ENCODE peak calls at places on chromosomes 13 and 19, in ten cellular contexts. M is NB4, E is HCT116, W is Peyer's patch, S is transverse colon, A is sigmoid colon, I is breast epithelium, F is endothelial cell of umbilical vein, K is adrenal gland, V is tibial nerve. X is an unnamed sample.

GRCh38 chr13:29454931-29455481 is 140.5 kb downstream of the SLC7A1 start:
- DNase-seq in M (peak; percentile 62), E (peak; percentile 24), W (no peak), S (no peak), A (no peak), I (no peak), F (peak; percentile 24), K (no peak), V (no peak), X (peak; percentile 25)

GRCh38 chr13:75685239-75685697 is 49.1 kb downstream of the LMO7 start:
- DNase-seq in M (no peak), E (no peak), W (no peak), S (no peak), A (no peak), I (no peak), F (peak; percentile 16), K (no peak), V (no peak), X (no peak)

GRCh38 chr19:11853358-11853757 is 4.8 kb downstream of the ZNF439 start:
- DNase-seq in M (no peak), E (no peak), W (no peak), S (no peak), A (no peak), I (no peak), F (no peak), K (no peak), V (no peak), X (peak; percentile 13)

GRCh38 chr19:32053366-32053765 is 292.0 kb upstream of the ZNF507 start:
- DNase-seq in M (no peak), E (no peak), W (no peak), S (no peak), A (no peak), I (no peak), F (no peak), K (no peak), V (no peak), X (no peak)

GRCh38 chr19:6464070-6464873 is at the start of gene CRB3:
- DNase-seq in M (no peak), E (peak; percentile 80), W (peak; percentile 95), S (peak; percentile 97), A (no peak), I (peak; percentile 93), F (no peak), K (no peak), V (no peak), X (no peak)

GRCh38 chr13:114148521-114148855 is 16.1 kb upstream of the RASA3 start:
- DNase-seq in M (peak; percentile 82), E (no peak), W (peak; percentile 91), S (peak; percentile 64), A (no peak), I (no peak), F (no peak), K (no peak), V (no peak), X (no peak)

GRCh38 chr13:31824705-31825512 is 85.6 kb downstream of the RXFP2 start:
- DNase-seq in M (peak; percentile 51), E (no peak), W (no peak), S (no peak), A (no peak), I (no peak), F (no peak), K (no peak), V (no peak), X (no peak)

GRCh38 chr19:23261496-23262020 is 11.4 kb upstream of the ZNF724 start:
- DNase-seq in M (no peak), E (no peak), W (no peak), S (no peak), A (no peak), I (no peak), F (no peak), K (no peak), V (no peak), X (no peak)

DNA sequence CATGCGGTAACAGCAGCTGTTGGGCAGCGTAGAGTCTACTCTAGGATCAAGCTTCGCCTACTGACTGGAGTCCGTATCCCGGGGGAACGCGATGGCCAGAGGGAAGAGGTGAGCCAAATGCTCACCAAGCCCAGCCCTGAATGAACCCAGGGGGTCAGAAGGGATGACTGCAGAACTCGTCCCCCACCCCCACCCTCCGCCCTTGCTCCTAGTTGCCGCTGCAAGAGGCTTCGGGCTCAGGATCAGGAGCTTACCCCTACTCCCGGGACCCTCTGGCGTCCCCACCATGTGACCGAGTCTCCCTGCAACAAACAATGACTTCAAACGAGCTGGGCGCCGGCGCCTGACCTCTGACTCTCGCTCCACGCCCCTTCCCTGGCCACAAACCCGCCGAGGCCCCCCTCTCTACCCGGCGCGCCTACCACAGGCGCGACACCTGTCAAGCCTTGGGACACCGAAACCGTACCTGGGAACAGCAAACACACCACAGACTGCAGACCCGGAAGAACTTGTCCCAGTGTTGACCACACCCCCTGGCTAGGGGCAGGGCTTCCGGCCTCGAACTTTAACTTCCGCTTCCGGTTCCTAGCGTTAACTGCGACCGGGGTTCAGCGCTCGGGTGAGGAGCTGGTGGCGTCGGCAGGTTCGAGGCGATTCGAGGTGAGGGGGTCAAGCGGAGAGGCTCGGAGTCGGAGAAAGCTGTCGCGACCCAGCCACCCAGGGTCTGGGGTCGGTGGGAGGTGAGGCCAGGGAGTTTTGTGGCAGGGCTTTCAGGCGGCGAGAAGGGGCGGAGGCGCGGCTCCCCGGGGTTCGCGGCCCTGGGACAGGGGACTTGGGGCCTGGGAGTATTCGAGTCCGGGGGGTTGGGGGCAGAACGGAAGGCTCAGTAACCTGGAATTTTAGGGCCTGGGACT is at the start of gene UBL5:
- DNase-seq in M (peak; percentile 98), E (peak; percentile 84), W (peak; percentile 96), S (peak; percentile 94), A (peak; percentile 94), I (peak; percentile 90), F (peak; percentile 89), K (peak; percentile 83), V (peak; percentile 72), X (peak; percentile 92)
- TF ChIP-seq POLR2A in M (peak; percentile 100), E (peak; percentile 82), W (peak; percentile 83), S (peak; percentile 90), A (peak; percentile 87), I (peak; percentile 73), F (peak; percentile 92), K (peak; percentile 61), V (peak; percentile 84), X (peak; percentile 90)

GRCh38 chr19:42325896-42326771 is 699 bp downstream of the MEGF8 start:
- DNase-seq in M (peak; percentile 25), E (no peak), W (no peak), S (no peak), A (no peak), I (no peak), F (no peak), K (peak; percentile 31), V (no peak), X (peak; percentile 54)
- TF ChIP-seq POLR2A in M (no peak), E (no peak), W (no peak), S (no peak), A (no peak), I (no peak), F (no peak), K (no peak), V (no peak), X (no peak)

GRCh38 chr19:58450836-58451357 is 525 bp upstream of the ZNF324B start:
- DNase-seq in M (no peak), E (no peak), W (no peak), S (peak; percentile 41), A (no peak), I (no peak), F (peak; percentile 12), K (peak; percentile 55), V (no peak), X (peak; percentile 46)

GRCh38 chr19:58453743-58454142 is 2.3 kb downstream of the ZNF324B start:
- DNase-seq in M (no peak), E (no peak), W (no peak), S (no peak), A (no peak), I (no peak), F (no peak), K (no peak), V (no peak), X (no peak)

GRCh38 chr19:58456111-58456510 is 4.7 kb downstream of the ZNF324B start:
- DNase-seq in M (no peak), E (no peak), W (no peak), S (no peak), A (no peak), I (no peak), F (no peak), K (no peak), V (no peak), X (no peak)

GRCh38 chr19:58451358-58452101 is at the start of gene ZNF324B:
- DNase-seq in M (peak; percentile 95), E (peak; percentile 90), W (peak; percentile 98), S (peak; percentile 96), A (peak; percentile 98), I (peak; percentile 94), F (peak; percentile 95), K (peak; percentile 97), V (peak; percentile 95), X (peak; percentile 97)

DNA sequence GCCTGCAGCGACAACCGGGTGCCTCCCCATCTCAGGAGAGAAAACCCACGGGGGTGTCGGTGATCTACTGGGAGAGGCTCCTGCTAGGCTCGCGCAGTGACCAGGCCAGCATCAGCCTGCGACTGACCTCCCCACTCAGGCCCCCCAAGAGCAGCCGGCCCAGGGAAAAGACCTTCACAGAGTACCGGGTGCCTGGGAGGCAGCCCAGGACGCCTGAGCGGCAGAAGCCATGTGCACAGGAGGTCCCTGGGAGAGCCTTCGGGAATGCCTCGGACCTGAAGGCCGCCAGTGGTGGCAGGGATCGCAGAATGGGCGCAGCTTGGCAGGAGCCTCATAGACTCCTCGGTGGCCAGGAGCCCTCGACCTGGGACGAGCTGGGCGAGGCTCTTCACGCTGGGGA is 3.9 kb downstream of the ZNF324B start:
- DNase-seq in M (no peak), E (no peak), W (no peak), S (no peak), A (no peak), I (no peak), F (no peak), K (no peak), V (no peak), X (no peak)
- TF ChIP-seq POLR2A in M (no peak), E (no peak), W (no peak), S (no peak), A (no peak), I (no peak), F (no peak), K (no peak), V (no peak), X (no peak)

GRCh38 chr13:46342538-46342937 is 44.5 kb downstream of the RUBCNL start:
- DNase-seq in M (no peak), E (no peak), W (no peak), S (no peak), A (no peak), I (no peak), F (no peak), K (no peak), V (no peak), X (peak; percentile 21)

GRCh38 chr13:46340631-46341111 is 46.4 kb downstream of the RUBCNL start:
- DNase-seq in M (no peak), E (no peak), W (no peak), S (no peak), A (no peak), I (no peak), F (no peak), K (no peak), V (no peak), X (no peak)

GRCh38 chr13:46339035-46339666 is 47.9 kb downstream of the RUBCNL start:
- DNase-seq in M (peak; percentile 92), E (no peak), W (peak; percentile 58), S (peak; percentile 31), A (no peak), I (no peak), F (no peak), K (peak; percentile 48), V (no peak), X (no peak)

GRCh38 chr13:46343279-46343949 is 43.6 kb downstream of the RUBCNL start:
- DNase-seq in M (no peak), E (no peak), W (no peak), S (no peak), A (no peak), I (no peak), F (no peak), K (no peak), V (no peak), X (peak; percentile 80)

DNA sequence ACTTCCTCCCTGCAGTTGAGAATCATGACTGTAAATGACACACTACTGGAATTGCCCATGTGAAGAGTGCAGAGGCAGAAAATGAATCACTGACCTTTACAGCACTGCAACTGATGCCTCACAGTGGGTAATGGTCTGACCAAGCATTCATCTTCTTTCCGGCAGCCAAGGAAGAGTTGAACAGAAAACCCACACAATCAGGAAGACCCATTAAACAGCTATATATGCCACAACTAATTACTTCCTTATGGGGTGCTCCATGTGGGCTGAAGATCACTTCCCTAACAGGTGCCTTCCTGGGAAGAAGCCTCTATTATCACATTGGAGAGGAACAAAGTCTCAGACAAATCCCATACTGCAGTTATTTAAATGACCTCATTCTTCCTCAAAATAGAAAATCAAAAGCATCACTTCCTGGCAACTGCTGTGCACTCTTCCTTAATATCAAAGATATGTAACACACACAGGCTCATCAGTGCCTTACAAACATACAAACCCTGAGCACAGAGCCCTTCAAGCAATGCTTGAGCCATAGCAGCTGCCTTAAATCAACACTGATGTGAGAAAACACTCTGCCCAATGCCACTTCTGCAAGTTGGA is 45.8 kb downstream of the RUBCNL start:
- DNase-seq in M (peak; percentile 67), E (no peak), W (no peak), S (no peak), A (no peak), I (no peak), F (no peak), K (no peak), V (no peak), X (no peak)
- TF ChIP-seq POLR2A in M (no peak), E (no peak), W (no peak), S (no peak), A (no peak), I (no peak), F (no peak), K (no peak), V (no peak), X (no peak)

X was measured in erythroblast.